ENCODE peak calls at places on chromosomes 7 and 10, in ten cellular contexts. E is choroid plexus epithelial cell; J is tibial artery; R is GM23248; H is CD8-positive, alpha-beta memory T cell; T is heart right ventricle; X is IMR-90; D is ovary; A is mesenchymal stem cell; B is HFF-Myc. P is an unnamed sample.

GRCh38 chr7:602341-603141 is 82.9 kb upstream of the PDGFA start:
- DNase-seq in A (no peak), D (no peak), B (no peak), T (no peak), E (no peak), X (no peak), H (no peak), R (peak; percentile 17), J (no peak), P (no peak)

GRCh38 chr7:4144171-4144701 is 537.9 kb upstream of the FOXK1 start:
- DNase-seq in T (no peak), R (no peak), X (no peak), J (no peak), D (no peak), B (no peak), H (no peak), A (no peak), E (no peak), P (no peak)

GRCh38 chr10:101783736-101784118 is 481 bp upstream of the NPM3 start:
- DNase-seq in X (peak; percentile 15), B (no peak), D (peak; percentile 13), E (peak; percentile 23), J (no peak), R (peak; percentile 53), T (no peak), A (no peak), H (no peak), P (no peak)

GRCh38 chr10:9792181-9792580 is 1225.5 kb upstream of the CELF2 start:
- DNase-seq in D (no peak), E (peak; percentile 83), H (no peak), T (no peak), X (peak; percentile 37), B (no peak), R (peak; percentile 11), J (no peak), A (no peak), P (no peak)

GRCh38 chr7:149753370-149754233 is 19.8 kb downstream of the ZNF467 start:
- DNase-seq in B (no peak), R (peak; percentile 63), E (peak; percentile 59), J (no peak), A (peak; percentile 55), X (peak; percentile 25), T (peak; percentile 61), H (no peak), D (no peak), P (no peak)

GRCh38 chr7:120218702-120219101 is 54.3 kb upstream of the KCND2 start:
- DNase-seq in R (peak; percentile 47), H (no peak), X (peak; percentile 22), A (peak; percentile 71), B (no peak), T (no peak), J (peak; percentile 69), D (no peak), E (peak; percentile 7), P (no peak)

GRCh38 chr10:124200011-124200410 is 106.6 kb upstream of the CHST15 start:
- DNase-seq in H (no peak), J (no peak), E (no peak), X (no peak), D (no peak), B (no peak), R (no peak), T (no peak), A (no peak), P (no peak)

GRCh38 chr10:121002586-121003205 is 151.5 kb downstream of the WDR11 start:
- DNase-seq in H (no peak), A (no peak), R (no peak), E (no peak), D (no peak), J (no peak), B (no peak), X (no peak), T (no peak), P (no peak)

GRCh38 chr7:150382844-150383225 is 3.7 kb downstream of the ZNF775 start:
- DNase-seq in H (no peak), R (no peak), X (no peak), E (no peak), J (no peak), T (no peak), B (no peak), A (no peak), D (no peak), P (no peak)

GRCh38 chr10:73908853-73909611 is 1.9 kb upstream of the PLAU start:
- DNase-seq in D (no peak), J (peak; percentile 68), B (peak; percentile 99), H (no peak), E (peak; percentile 90), X (peak; percentile 100), R (peak; percentile 96), T (no peak), A (peak; percentile 100), P (peak; percentile 64)

DNA sequence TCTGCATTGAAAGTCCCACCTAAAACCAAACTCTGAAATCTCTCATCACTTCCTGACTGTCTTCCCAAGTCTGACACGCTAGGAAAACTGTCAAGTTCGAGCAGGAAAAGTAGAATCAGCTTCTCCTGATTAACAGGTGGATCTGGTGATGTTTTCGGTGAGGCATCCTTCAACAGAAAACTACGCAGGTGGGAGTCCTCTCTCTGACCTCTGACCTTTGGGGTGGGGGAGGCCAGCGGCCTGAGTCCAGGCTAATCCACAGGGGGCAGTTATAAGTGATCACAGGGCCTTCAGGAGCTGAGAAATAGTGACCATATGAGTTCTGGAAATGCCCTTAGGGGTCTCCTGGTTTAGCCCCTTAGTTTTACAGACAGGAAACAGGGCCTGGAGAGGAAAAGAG is 13.4 kb upstream of the NPFFR1 start:
- DNase-seq in R (no peak), A (no peak), H (no peak), E (no peak), T (no peak), X (no peak), D (peak; percentile 31), B (no peak), J (no peak), P (no peak)
- H3K4me3 ChIP-seq in R (no peak overlapping the region), A (no peak overlapping the region), H (no peak overlapping the region), E (no peak overlapping the region), T (no peak overlapping the region), X (no peak overlapping the region), D (no peak overlapping the region), B (no peak overlapping the region), J (no peak overlapping the region), P (no peak overlapping the region)

GRCh38 chr7:27145884-27146401 is 1.6 kb downstream of the HOXA6 start:
- DNase-seq in J (no peak), B (no peak), D (no peak), H (no peak), T (no peak), X (no peak), E (no peak), A (no peak), R (no peak), P (no peak)
- H3K4me3 ChIP-seq in J (no peak overlapping the region), B (no peak overlapping the region), D (no peak overlapping the region), H (no peak overlapping the region), T (no peak overlapping the region), X (peak overlapping the region; percentile 40), E (no peak overlapping the region), A (no peak overlapping the region), R (no peak overlapping the region), P (no peak overlapping the region)

GRCh38 chr7:44985900-44986217 is 7.0 kb upstream of the MYO1G start:
- DNase-seq in X (no peak), T (no peak), E (no peak), B (no peak), A (no peak), H (no peak), R (no peak), D (no peak), J (no peak), P (no peak)

GRCh38 chr7:44988718-44989117 is 9.9 kb upstream of the MYO1G start:
- DNase-seq in H (no peak), X (no peak), T (no peak), E (no peak), R (peak; percentile 46), D (no peak), J (no peak), B (no peak), A (no peak), P (no peak)

GRCh38 chr7:44986218-44987053 is 7.6 kb upstream of the MYO1G start:
- DNase-seq in H (peak; percentile 97), E (peak; percentile 94), X (peak; percentile 95), D (peak; percentile 97), T (peak; percentile 96), B (peak; percentile 82), R (peak; percentile 98), A (peak; percentile 95), J (peak; percentile 88), P (peak; percentile 66)

GRCh38 chr7:44989132-44989531 is 10.3 kb upstream of the MYO1G start:
- DNase-seq in A (no peak), X (no peak), D (no peak), T (no peak), H (no peak), E (no peak), B (no peak), R (no peak), J (no peak), P (no peak)

DNA sequence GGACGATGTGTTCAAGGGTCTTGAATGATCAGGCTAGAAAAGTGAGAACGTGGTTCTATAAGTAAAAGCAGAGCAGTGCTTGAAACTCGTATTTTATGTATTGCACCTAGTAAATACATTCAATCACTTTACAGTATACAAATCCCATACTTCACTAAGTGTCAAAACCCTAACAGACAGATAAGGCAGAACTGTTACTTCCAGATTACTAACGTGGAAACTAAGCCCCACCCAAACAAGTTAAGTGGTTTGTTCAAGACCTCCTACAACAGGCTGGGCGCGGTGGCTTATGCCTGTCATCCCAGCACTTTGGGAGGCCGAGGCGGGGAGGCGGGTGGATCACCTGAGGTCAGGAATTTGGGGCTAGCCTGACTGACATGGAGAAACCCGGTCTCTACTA is 9.2 kb upstream of the MYO1G start:
- DNase-seq in A (no peak), H (no peak), T (no peak), J (no peak), D (no peak), E (no peak), X (no peak), R (no peak), B (no peak), P (no peak)
- H3K4me3 ChIP-seq in A (no peak overlapping the region), H (no peak overlapping the region), T (no peak overlapping the region), J (no peak overlapping the region), D (no peak overlapping the region), E (no peak overlapping the region), X (no peak overlapping the region), R (no peak overlapping the region), B (no peak overlapping the region), P (no peak overlapping the region)

GRCh38 chr7:1941464-1942025 is 271.5 kb downstream of the ELFN1 start:
- DNase-seq in X (no peak), J (no peak), T (peak; percentile 18), H (no peak), A (no peak), R (no peak), B (no peak), E (no peak), D (no peak), P (no peak)

GRCh38 chr7:1940863-1941262 is 270.8 kb downstream of the ELFN1 start:
- DNase-seq in D (no peak), X (no peak), T (peak; percentile 69), A (no peak), B (no peak), E (no peak), R (no peak), J (no peak), H (peak; percentile 23), P (no peak)

GRCh38 chr7:1938788-1939433 is 268.8 kb downstream of the ELFN1 start:
- DNase-seq in X (no peak), B (no peak), T (peak; percentile 27), A (no peak), H (peak; percentile 28), D (no peak), E (no peak), R (no peak), J (no peak), P (no peak)

GRCh38 chr7:1939434-1940401 is 269.6 kb downstream of the ELFN1 start:
- DNase-seq in B (no peak), R (no peak), T (peak; percentile 43), H (no peak), E (no peak), A (no peak), J (no peak), D (no peak), X (no peak), P (no peak)

GRCh38 chr7:1940402-1940786 is 270.3 kb downstream of the ELFN1 start:
- DNase-seq in B (no peak), X (no peak), J (peak; percentile 65), H (peak; percentile 98), R (peak; percentile 9), D (no peak), T (peak; percentile 74), E (peak; percentile 66), A (no peak), P (no peak)
- H3K4me3 ChIP-seq in B (no peak overlapping the region), X (no peak overlapping the region), J (no peak overlapping the region), H (peak overlapping the region; percentile 97), R (no peak overlapping the region), D (no peak overlapping the region), T (no peak overlapping the region), E (no peak overlapping the region), A (no peak overlapping the region), P (no peak overlapping the region)